ENCODE peak calls at places on chromosomes 4 and X, in four cellular contexts. L is sigmoid colon, U is globus pallidus, B is KBM-7. D is an unnamed sample.

GRCh38 chr4:186622788-186623464 is 67.6 kb upstream of the MTNR1A start:
- DNase-seq in L (no peak), U (no peak), B (no peak), D (no peak)

GRCh38 chr4:89733936-89734335 is 103.0 kb downstream of the SNCA start:
- DNase-seq in L (no peak), U (no peak), B (no peak), D (no peak)

GRCh38 chr4:54277691-54278090 is 48.6 kb downstream of the PDGFRA start:
- DNase-seq in L (no peak), U (no peak), B (peak; percentile 33), D (no peak)

GRCh38 chr4:2469192-2469984 is 482 bp downstream of the RNF4 start:
- DNase-seq in L (no peak), U (no peak), B (peak; percentile 61), D (peak; percentile 85)

GRCh38 chr4:112284662-112285411 is 867 bp downstream of the TIFA start:
- DNase-seq in L (no peak), U (peak; percentile 39), B (peak; percentile 28), D (peak; percentile 51)

GRCh38 chrX:45324941-45325340 is 124.3 kb upstream of the DIPK2B start:
- DNase-seq in L (no peak), U (no peak), B (no peak), D (no peak)

GRCh38 chr4:139750099-139750498 is 84.5 kb downstream of the MGST2 start:
- DNase-seq in L (no peak), U (no peak), B (no peak), D (no peak)

GRCh38 chrX:15781964-15782711 is 8.1 kb upstream of the ZRSR2 start:
- DNase-seq in L (no peak), U (no peak), B (no peak), D (no peak)

GRCh38 chrX:39226307-39226706 is 425.0 kb downstream of the MID1IP1 start:
- DNase-seq in L (no peak), U (no peak), B (no peak), D (no peak)

GRCh38 chr4:40992472-40993298 is 221.7 kb downstream of the APBB2 start:
- DNase-seq in L (no peak), U (no peak), B (peak; percentile 32), D (peak; percentile 94)

GRCh38 chr4:76856183-76856969 is 41.6 kb downstream of the SOWAHB start:
- DNase-seq in L (no peak), U (peak; percentile 5), B (no peak), D (no peak)

GRCh38 chr4:53847935-53848334 is 216.5 kb downstream of the CHIC2 start:
- DNase-seq in L (no peak), U (no peak), B (no peak), D (no peak)

GRCh38 chr4:15239866-15240265 is 188.0 kb upstream of the C1QTNF7 start:
- DNase-seq in L (no peak), U (no peak), B (no peak), D (no peak)

D was measured in NB4.